ENCODE peak calls at places on chromosomes 5 and 9, in five cellular contexts. One of them, this sample, is unnamed.
A peak's percentile ranks its signal among the peaks of the same experiment; 100 is the strongest.

GRCh38 chr5:172444110-172444510 is 10.2 kb downstream of the SH3PXD2B start:
- DNase-seq in lung: no peak
- DNase-seq in heart right ventricle: no peak
- DNase-seq in A549: no peak
- DNase-seq in uterus: no peak
- DNase-seq in this sample: no peak

GRCh38 chr9:125608488-125609224 is 98.4 kb downstream of the MAPKAP1 start:
- DNase-seq in lung: no peak
- DNase-seq in heart right ventricle: no peak
- DNase-seq in A549: no peak
- DNase-seq in uterus: no peak
- DNase-seq in this sample: no peak

GRCh38 chr5:165448773-165449172 is 1943.4 kb downstream of the MAT2B start:
- DNase-seq in lung: no peak
- DNase-seq in heart right ventricle: no peak
- DNase-seq in A549: no peak
- DNase-seq in uterus: no peak
- DNase-seq in this sample: no peak

GRCh38 chr5:157558089-157558595 is 17.4 kb downstream of the ADAM19 start:
- DNase-seq in lung: no peak
- DNase-seq in heart right ventricle: no peak
- DNase-seq in A549: no peak
- DNase-seq in uterus: no peak
- DNase-seq in this sample: no peak

GRCh38 chr9:78713746-78714405 is 417.0 kb downstream of the PSAT1 start:
- DNase-seq in lung: no peak
- DNase-seq in heart right ventricle: no peak
- DNase-seq in A549: no peak
- DNase-seq in uterus: no peak
- DNase-seq in this sample: no peak

GRCh38 chr9:129023036-129023907 is 4.9 kb downstream of the SH3GLB2 start:
- DNase-seq in lung: no peak
- DNase-seq in heart right ventricle: peak; percentile 39
- DNase-seq in A549: no peak
- DNase-seq in uterus: peak; percentile 70
- DNase-seq in this sample: no peak

GRCh38 chr9:93183663-93184438 is at the start of gene WNK2:
- DNase-seq in lung: no peak
- DNase-seq in heart right ventricle: peak; percentile 47
- DNase-seq in A549: peak; percentile 76
- DNase-seq in uterus: peak; percentile 52
- DNase-seq in this sample: peak; percentile 45

GRCh38 chr5:137822983-137823382 is 44.7 kb upstream of the MYOT start:
- DNase-seq in lung: no peak
- DNase-seq in heart right ventricle: no peak
- DNase-seq in A549: no peak
- DNase-seq in uterus: no peak
- DNase-seq in this sample: no peak

GRCh38 chr9:114905160-114905940 is 25.0 kb downstream of the TNFSF8 start:
- DNase-seq in lung: no peak
- DNase-seq in heart right ventricle: no peak
- DNase-seq in A549: no peak
- DNase-seq in uterus: no peak
- DNase-seq in this sample: no peak

GRCh38 chr5:172380261-172380991 is 73.9 kb downstream of the SH3PXD2B start:
- DNase-seq in lung: no peak
- DNase-seq in heart right ventricle: no peak
- DNase-seq in A549: no peak
- DNase-seq in uterus: no peak
- DNase-seq in this sample: no peak

GRCh38 chr9:137759649-137760321 is 117.8 kb upstream of the CACNA1B start:
- DNase-seq in lung: no peak
- DNase-seq in heart right ventricle: no peak
- DNase-seq in A549: no peak
- DNase-seq in uterus: no peak
- DNase-seq in this sample: no peak

GRCh38 chr9:137761793-137762192 is 115.8 kb upstream of the CACNA1B start:
- DNase-seq in lung: no peak
- DNase-seq in heart right ventricle: no peak
- DNase-seq in A549: no peak
- DNase-seq in uterus: no peak
- DNase-seq in this sample: no peak

GRCh38 chr9:137759117-137759516 is 118.5 kb upstream of the CACNA1B start:
- DNase-seq in lung: no peak
- DNase-seq in heart right ventricle: no peak
- DNase-seq in A549: no peak
- DNase-seq in uterus: no peak
- DNase-seq in this sample: no peak

GRCh38 chr9:137761032-137761431 is 116.5 kb upstream of the CACNA1B start:
- DNase-seq in lung: no peak
- DNase-seq in heart right ventricle: no peak
- DNase-seq in A549: no peak
- DNase-seq in uterus: no peak
- DNase-seq in this sample: no peak

DNA sequence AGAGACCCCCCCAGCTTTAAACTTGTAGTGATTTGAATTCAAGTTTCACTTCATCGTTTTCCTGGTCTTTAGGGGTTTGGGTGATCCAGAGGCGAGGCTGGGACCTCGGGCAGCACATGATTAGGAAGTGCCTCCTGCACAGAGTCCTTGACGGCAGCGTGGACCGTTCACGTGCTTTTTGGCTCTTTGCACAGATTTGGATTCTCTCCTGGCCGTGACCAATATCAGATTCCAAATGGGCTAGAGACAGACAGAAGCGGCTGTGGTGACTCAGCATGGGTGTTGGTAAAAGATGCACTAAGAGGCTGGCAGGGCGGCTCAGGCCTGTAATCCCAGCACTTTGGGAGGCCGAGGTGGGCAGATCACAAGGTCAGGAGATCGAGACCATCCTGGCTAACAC is 117.2 kb upstream of the CACNA1B start:
- DNase-seq in lung: no peak
- DNase-seq in heart right ventricle: no peak
- DNase-seq in A549: no peak
- DNase-seq in uterus: no peak
- DNase-seq in this sample: no peak
- H3K27ac ChIP-seq in lung: no peak overlapping the region
- H3K27ac ChIP-seq in heart right ventricle: no peak overlapping the region
- H3K27ac ChIP-seq in A549: no peak overlapping the region
- H3K27ac ChIP-seq in uterus: no peak overlapping the region
- H3K27ac ChIP-seq in this sample: no peak overlapping the region

DNA sequence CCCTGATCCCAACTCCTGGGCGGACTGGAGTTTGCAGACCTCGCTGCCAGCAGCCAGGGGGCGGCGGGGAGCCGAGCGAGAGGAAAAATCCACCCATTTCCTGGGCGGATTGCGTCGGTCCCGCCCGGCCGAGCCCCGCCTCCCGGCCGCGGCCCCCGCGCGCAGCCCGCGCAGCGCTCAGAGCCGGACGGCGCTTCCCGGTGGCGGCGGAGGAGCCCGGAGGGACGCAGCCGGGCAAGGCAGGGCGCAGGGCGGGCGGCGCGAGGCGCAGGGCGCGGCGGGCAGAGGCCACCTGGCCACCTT is at the start of gene OLFM1:
- DNase-seq in lung: peak; percentile 76
- DNase-seq in heart right ventricle: peak; percentile 82
- DNase-seq in A549: peak; percentile 88
- DNase-seq in uterus: peak; percentile 78
- DNase-seq in this sample: peak; percentile 72
- H3K4me1 ChIP-seq in lung: no peaks in the 10 kb centered on the region
- H3K4me1 ChIP-seq in heart right ventricle: peaks cover 39% of the 10 kb centered on the region
- H3K4me1 ChIP-seq in A549: peaks cover 5% of the 10 kb centered on the region
- H3K4me1 ChIP-seq in uterus: no peaks in the 10 kb centered on the region
- H3K4me1 ChIP-seq in this sample: peaks cover 12% of the 10 kb centered on the region

DNA sequence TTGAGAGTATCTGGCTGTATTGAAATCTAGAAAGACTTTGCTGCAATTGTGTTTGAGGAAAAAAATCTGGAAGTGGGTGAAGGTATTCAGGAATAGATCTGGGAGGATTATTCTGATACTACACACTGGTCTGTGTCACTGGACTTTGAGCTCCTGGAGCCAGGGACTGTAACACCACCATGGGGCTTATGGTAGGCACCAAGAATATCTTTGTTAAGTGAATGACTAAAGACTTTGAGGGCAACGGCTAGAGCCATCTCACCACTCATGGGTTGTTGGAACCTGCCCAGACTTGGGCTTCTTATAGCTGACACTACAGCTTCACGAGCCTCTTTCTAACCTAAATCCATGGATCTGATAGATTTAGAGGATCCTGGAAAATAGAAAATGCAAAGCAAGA is 10.2 kb downstream of the NFX1 start:
- DNase-seq in lung: no peak
- DNase-seq in heart right ventricle: no peak
- DNase-seq in A549: no peak
- DNase-seq in uterus: no peak
- DNase-seq in this sample: no peak
- H3K27ac ChIP-seq in lung: no peak overlapping the region
- H3K27ac ChIP-seq in heart right ventricle: peak overlapping the region; percentile 40
- H3K27ac ChIP-seq in A549: no peak overlapping the region
- H3K27ac ChIP-seq in uterus: no peak overlapping the region
- H3K27ac ChIP-seq in this sample: no peak overlapping the region

GRCh38 chr5:151080620-151081425 is at the start of gene TNIP1:
- DNase-seq in lung: peak; percentile 95
- DNase-seq in heart right ventricle: peak; percentile 98
- DNase-seq in A549: peak; percentile 88
- DNase-seq in uterus: peak; percentile 96
- DNase-seq in this sample: peak; percentile 95

GRCh38 chr5:151078490-151079262 is 2.2 kb downstream of the TNIP1 start:
- DNase-seq in lung: no peak
- DNase-seq in heart right ventricle: no peak
- DNase-seq in A549: no peak
- DNase-seq in uterus: no peak
- DNase-seq in this sample: no peak

GRCh38 chr5:151081426-151082273 is 816 bp upstream of the TNIP1 start:
- DNase-seq in lung: no peak
- DNase-seq in heart right ventricle: no peak
- DNase-seq in A549: no peak
- DNase-seq in uterus: no peak
- DNase-seq in this sample: no peak

GRCh38 chr5:151082274-151082902 is 1.6 kb upstream of the TNIP1 start:
- DNase-seq in lung: no peak
- DNase-seq in heart right ventricle: no peak
- DNase-seq in A549: peak; percentile 73
- DNase-seq in uterus: no peak
- DNase-seq in this sample: no peak

DNA sequence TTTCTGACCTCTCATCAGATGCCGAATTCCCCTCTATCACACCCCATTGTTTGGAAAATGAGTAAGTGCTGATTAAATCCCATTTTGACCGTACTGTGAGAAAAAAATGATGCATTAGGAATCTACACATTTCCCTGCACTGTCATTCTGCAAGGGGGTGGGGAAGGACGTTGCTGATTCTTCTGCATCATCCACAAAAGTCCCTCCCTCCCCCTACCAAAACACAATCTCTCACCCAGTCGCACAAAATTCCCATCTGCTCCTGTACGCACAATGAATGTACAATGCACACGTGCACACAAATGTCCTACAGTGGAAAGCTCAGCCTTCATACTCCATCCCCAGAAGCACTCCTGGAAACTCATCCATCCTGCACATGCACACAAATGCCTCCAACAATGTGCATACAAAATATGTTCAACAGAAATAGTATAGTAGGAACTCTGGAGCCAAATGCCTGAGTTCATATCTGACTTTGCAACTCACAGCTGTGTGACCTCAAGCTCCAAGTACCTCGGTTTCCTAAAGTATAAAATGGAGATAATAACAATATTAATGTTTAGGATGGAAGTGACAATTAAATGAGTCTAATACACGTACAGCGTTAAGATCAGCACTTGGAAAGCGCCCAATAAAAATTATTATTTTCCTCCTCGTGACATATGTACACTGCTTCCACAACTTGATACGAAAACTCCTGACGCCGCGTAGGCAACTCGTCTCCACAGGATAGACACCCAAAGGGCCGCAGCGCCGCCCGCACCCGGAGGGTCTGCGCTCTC is 805 bp downstream of the TNIP1 start:
- DNase-seq in lung: no peak
- DNase-seq in heart right ventricle: no peak
- DNase-seq in A549: peak; percentile 54
- DNase-seq in uterus: no peak
- DNase-seq in this sample: peak; percentile 53
- H3K4me1 ChIP-seq in lung: peaks cover 30% of the 10 kb centered on the region
- H3K4me1 ChIP-seq in heart right ventricle: peaks cover 76% of the 10 kb centered on the region
- H3K4me1 ChIP-seq in A549: peaks cover 72% of the 10 kb centered on the region
- H3K4me1 ChIP-seq in uterus: no peaks in the 10 kb centered on the region
- H3K4me1 ChIP-seq in this sample: no peaks in the 10 kb centered on the region

GRCh38 chr5:79990598-79991507 is at the start of gene MTX3:
- DNase-seq in lung: peak; percentile 87
- DNase-seq in heart right ventricle: peak; percentile 86
- DNase-seq in A549: peak; percentile 75
- DNase-seq in uterus: peak; percentile 85
- DNase-seq in this sample: peak; percentile 61
- H3K27ac ChIP-seq in lung: peak within 1 kb of the TSS; percentile 76
- H3K27ac ChIP-seq in heart right ventricle: peak within 1 kb of the TSS; percentile 82
- H3K27ac ChIP-seq in A549: peak within 1 kb of the TSS; percentile 80
- H3K27ac ChIP-seq in uterus: peak within 1 kb of the TSS; percentile 77
- H3K27ac ChIP-seq in this sample: peak within 1 kb of the TSS; percentile 67

GRCh38 chr5:65970481-65971367 is 44.3 kb downstream of the ERBIN start:
- DNase-seq in lung: no peak
- DNase-seq in heart right ventricle: no peak
- DNase-seq in A549: no peak
- DNase-seq in uterus: no peak
- DNase-seq in this sample: no peak

GRCh38 chr5:65971643-65972042 is 45.3 kb downstream of the ERBIN start:
- DNase-seq in lung: no peak
- DNase-seq in heart right ventricle: no peak
- DNase-seq in A549: no peak
- DNase-seq in uterus: no peak
- DNase-seq in this sample: no peak

GRCh38 chr5:65967288-65968066 is 41.1 kb downstream of the ERBIN start:
- DNase-seq in lung: no peak
- DNase-seq in heart right ventricle: no peak
- DNase-seq in A549: no peak
- DNase-seq in uterus: no peak
- DNase-seq in this sample: no peak

DNA sequence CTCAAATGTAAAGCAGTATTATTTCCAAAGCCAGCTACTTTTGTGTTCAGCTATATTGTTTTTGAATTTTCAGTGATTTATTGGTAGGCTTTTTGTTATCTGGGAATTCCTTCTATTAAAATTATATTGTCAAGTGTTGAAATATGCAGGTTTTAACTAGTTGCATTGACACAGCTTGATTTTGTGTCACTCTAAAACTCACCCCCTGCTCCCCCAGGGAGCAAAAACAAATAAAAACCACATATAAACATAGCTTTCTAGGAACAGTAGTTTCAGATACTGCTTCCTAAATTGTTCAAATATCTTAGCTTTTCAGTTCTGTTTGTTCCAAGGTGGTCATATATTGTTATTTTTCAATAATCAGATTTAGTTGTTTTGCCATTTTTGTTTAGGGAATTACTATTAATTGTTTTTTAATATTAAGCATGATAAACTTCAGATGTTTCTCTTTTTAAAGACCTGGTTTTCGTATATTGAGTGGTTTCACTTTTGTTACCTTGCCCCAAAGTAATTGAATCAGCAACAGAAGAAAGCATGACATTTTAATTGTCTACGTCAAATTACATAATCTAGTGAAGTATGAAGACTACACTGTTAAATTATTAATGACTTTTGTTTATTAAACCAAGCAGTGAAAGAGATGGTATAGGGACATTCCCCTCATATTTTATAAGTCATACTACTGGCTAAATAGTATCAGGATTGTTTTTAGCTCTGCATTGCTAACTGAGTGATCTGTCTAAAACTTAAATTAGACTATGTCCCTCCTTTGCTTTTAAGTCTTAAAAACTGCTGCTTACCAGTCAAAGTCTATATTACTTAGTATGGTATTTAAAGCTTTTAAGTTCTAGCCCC is 43.4 kb downstream of the ERBIN start:
- DNase-seq in lung: no peak
- DNase-seq in heart right ventricle: no peak
- DNase-seq in A549: no peak
- DNase-seq in uterus: no peak
- DNase-seq in this sample: no peak
- H3K4me1 ChIP-seq in lung: peaks cover 23% of the 10 kb centered on the region
- H3K4me1 ChIP-seq in heart right ventricle: peaks cover 74% of the 10 kb centered on the region
- H3K4me1 ChIP-seq in A549: peaks cover 44% of the 10 kb centered on the region
- H3K4me1 ChIP-seq in uterus: peaks cover 3% of the 10 kb centered on the region
- H3K4me1 ChIP-seq in this sample: no peaks in the 10 kb centered on the region

This sample was measured in prostate gland.